ENCODE peak calls at places on chromosomes 5 and 9, in six cellular contexts. One of them, this sample, is unnamed.
A peak's percentile ranks its signal among the peaks of the same experiment; 100 is the strongest.

GRCh38 chr9:131441441-131441840 is 47.6 kb downstream of the PRRC2B start:
- DNase-seq in Peyer's patch: peak; percentile 54
- DNase-seq in lower lobe of right lung: no peak
- DNase-seq in astrocyte: no peak
- DNase-seq in suprapubic skin: peak; percentile 17
- DNase-seq in gastrocnemius medialis: no peak
- DNase-seq in this sample: peak; percentile 46

GRCh38 chr5:166947045-166947444 is 1344.4 kb upstream of the WWC1 start:
- DNase-seq in gastrocnemius medialis: no peak
- DNase-seq in Peyer's patch: no peak
- DNase-seq in lower lobe of right lung: no peak
- DNase-seq in suprapubic skin: no peak
- DNase-seq in astrocyte: no peak
- DNase-seq in this sample: no peak

GRCh38 chr9:22134390-22134789 is 125.3 kb upstream of the CDKN2B start:
- DNase-seq in astrocyte: no peak
- DNase-seq in gastrocnemius medialis: no peak
- DNase-seq in lower lobe of right lung: no peak
- DNase-seq in Peyer's patch: no peak
- DNase-seq in suprapubic skin: no peak
- DNase-seq in this sample: no peak

GRCh38 chr5:144460608-144461007 is 289.9 kb downstream of the KCTD16 start:
- DNase-seq in lower lobe of right lung: no peak
- DNase-seq in suprapubic skin: no peak
- DNase-seq in gastrocnemius medialis: no peak
- DNase-seq in Peyer's patch: no peak
- DNase-seq in astrocyte: peak; percentile 2
- DNase-seq in this sample: no peak

GRCh38 chr5:140259509-140259908 is 43.4 kb downstream of the PFDN1 start:
- DNase-seq in astrocyte: no peak
- DNase-seq in lower lobe of right lung: no peak
- DNase-seq in Peyer's patch: peak; percentile 76
- DNase-seq in suprapubic skin: no peak
- DNase-seq in gastrocnemius medialis: no peak
- DNase-seq in this sample: no peak

GRCh38 chr5:159240301-159240870 is 22.7 kb upstream of the UBLCP1 start:
- DNase-seq in astrocyte: peak; percentile 58
- DNase-seq in Peyer's patch: no peak
- DNase-seq in gastrocnemius medialis: no peak
- DNase-seq in suprapubic skin: no peak
- DNase-seq in lower lobe of right lung: no peak
- DNase-seq in this sample: peak; percentile 54

GRCh38 chr9:98807070-98807810 is at the start of gene GALNT12:
- DNase-seq in lower lobe of right lung: no peak
- DNase-seq in gastrocnemius medialis: no peak
- DNase-seq in Peyer's patch: peak; percentile 81
- DNase-seq in astrocyte: no peak
- DNase-seq in suprapubic skin: peak; percentile 60
- DNase-seq in this sample: no peak

GRCh38 chr5:154811239-154811638 is 39.2 kb downstream of the FAXDC2 start:
- DNase-seq in Peyer's patch: peak; percentile 13
- DNase-seq in astrocyte: no peak
- DNase-seq in lower lobe of right lung: no peak
- DNase-seq in suprapubic skin: no peak
- DNase-seq in gastrocnemius medialis: no peak
- DNase-seq in this sample: no peak

GRCh38 chr5:54581831-54582548 is 64.4 kb downstream of the SNX18 start:
- DNase-seq in lower lobe of right lung: no peak
- DNase-seq in astrocyte: no peak
- DNase-seq in Peyer's patch: no peak
- DNase-seq in gastrocnemius medialis: no peak
- DNase-seq in suprapubic skin: no peak
- DNase-seq in this sample: peak; percentile 35

GRCh38 chr5:180825768-180826525 is 23.3 kb upstream of the MGAT1 start:
- DNase-seq in lower lobe of right lung: no peak
- DNase-seq in gastrocnemius medialis: peak; percentile 53
- DNase-seq in suprapubic skin: peak; percentile 89
- DNase-seq in astrocyte: peak; percentile 71
- DNase-seq in Peyer's patch: peak; percentile 89
- DNase-seq in this sample: peak; percentile 84

GRCh38 chr5:65329266-65329665 is 152.5 kb downstream of the ADAMTS6 start:
- DNase-seq in astrocyte: peak; percentile 38
- DNase-seq in gastrocnemius medialis: no peak
- DNase-seq in Peyer's patch: no peak
- DNase-seq in lower lobe of right lung: no peak
- DNase-seq in suprapubic skin: no peak
- DNase-seq in this sample: no peak

GRCh38 chr5:107541400-107541799 is 129.3 kb downstream of the EFNA5 start:
- DNase-seq in Peyer's patch: no peak
- DNase-seq in suprapubic skin: no peak
- DNase-seq in gastrocnemius medialis: no peak
- DNase-seq in lower lobe of right lung: no peak
- DNase-seq in astrocyte: no peak
- DNase-seq in this sample: no peak

GRCh38 chr5:129135633-129136032 is 41.1 kb downstream of the ISOC1 start:
- DNase-seq in lower lobe of right lung: no peak
- DNase-seq in astrocyte: no peak
- DNase-seq in suprapubic skin: no peak
- DNase-seq in Peyer's patch: no peak
- DNase-seq in gastrocnemius medialis: no peak
- DNase-seq in this sample: no peak

GRCh38 chr9:129335456-129336129 is 157.5 kb upstream of the IER5L start:
- DNase-seq in lower lobe of right lung: no peak
- DNase-seq in astrocyte: no peak
- DNase-seq in suprapubic skin: no peak
- DNase-seq in gastrocnemius medialis: peak; percentile 30
- DNase-seq in Peyer's patch: no peak
- DNase-seq in this sample: no peak

GRCh38 chr9:38380230-38380871 is 12.2 kb upstream of the ALDH1B1 start:
- DNase-seq in astrocyte: peak; percentile 26
- DNase-seq in gastrocnemius medialis: peak; percentile 48
- DNase-seq in Peyer's patch: no peak
- DNase-seq in lower lobe of right lung: no peak
- DNase-seq in suprapubic skin: peak; percentile 10
- DNase-seq in this sample: no peak

GRCh38 chr5:171422902-171423663 is 3.6 kb downstream of the FGF18 start:
- DNase-seq in suprapubic skin: peak; percentile 49
- DNase-seq in lower lobe of right lung: no peak
- DNase-seq in astrocyte: no peak
- DNase-seq in gastrocnemius medialis: no peak
- DNase-seq in Peyer's patch: peak; percentile 40
- DNase-seq in this sample: peak; percentile 61

GRCh38 chr5:93886917-93887361 is 145.5 kb upstream of the POU5F2 start:
- DNase-seq in lower lobe of right lung: no peak
- DNase-seq in gastrocnemius medialis: no peak
- DNase-seq in Peyer's patch: no peak
- DNase-seq in astrocyte: no peak
- DNase-seq in suprapubic skin: no peak
- DNase-seq in this sample: no peak

GRCh38 chr9:33293782-33294181 is 3.5 kb downstream of the NFX1 start:
- DNase-seq in astrocyte: no peak
- DNase-seq in gastrocnemius medialis: no peak
- DNase-seq in lower lobe of right lung: no peak
- DNase-seq in suprapubic skin: no peak
- DNase-seq in Peyer's patch: no peak
- DNase-seq in this sample: no peak
- H3K4me1 ChIP-seq in astrocyte: peaks cover 6% of the 10 kb centered on the region
- H3K4me1 ChIP-seq in gastrocnemius medialis: peaks cover 85% of the 10 kb centered on the region
- H3K4me1 ChIP-seq in lower lobe of right lung: peaks cover 84% of the 10 kb centered on the region
- H3K4me1 ChIP-seq in suprapubic skin: peaks cover 87% of the 10 kb centered on the region
- H3K4me1 ChIP-seq in Peyer's patch: peaks cover 16% of the 10 kb centered on the region
- H3K4me1 ChIP-seq in this sample: peaks cover 15% of the 10 kb centered on the region

GRCh38 chr9:136527131-136527530 is 18.7 kb downstream of the NOTCH1 start:
- DNase-seq in lower lobe of right lung: no peak
- DNase-seq in gastrocnemius medialis: no peak
- DNase-seq in suprapubic skin: no peak
- DNase-seq in astrocyte: no peak
- DNase-seq in Peyer's patch: no peak
- DNase-seq in this sample: no peak

GRCh38 chr9:136527721-136528710 is 17.8 kb downstream of the NOTCH1 start:
- DNase-seq in Peyer's patch: no peak
- DNase-seq in lower lobe of right lung: no peak
- DNase-seq in astrocyte: no peak
- DNase-seq in suprapubic skin: no peak
- DNase-seq in gastrocnemius medialis: no peak
- DNase-seq in this sample: peak; percentile 99

GRCh38 chr9:136525841-136526499 is 19.9 kb downstream of the NOTCH1 start:
- DNase-seq in gastrocnemius medialis: peak; percentile 65
- DNase-seq in suprapubic skin: no peak
- DNase-seq in lower lobe of right lung: no peak
- DNase-seq in astrocyte: no peak
- DNase-seq in Peyer's patch: no peak
- DNase-seq in this sample: no peak

GRCh38 chr9:136525207-136525606 is 20.6 kb downstream of the NOTCH1 start:
- DNase-seq in astrocyte: no peak
- DNase-seq in lower lobe of right lung: no peak
- DNase-seq in Peyer's patch: no peak
- DNase-seq in gastrocnemius medialis: peak; percentile 69
- DNase-seq in suprapubic skin: no peak
- DNase-seq in this sample: no peak

DNA sequence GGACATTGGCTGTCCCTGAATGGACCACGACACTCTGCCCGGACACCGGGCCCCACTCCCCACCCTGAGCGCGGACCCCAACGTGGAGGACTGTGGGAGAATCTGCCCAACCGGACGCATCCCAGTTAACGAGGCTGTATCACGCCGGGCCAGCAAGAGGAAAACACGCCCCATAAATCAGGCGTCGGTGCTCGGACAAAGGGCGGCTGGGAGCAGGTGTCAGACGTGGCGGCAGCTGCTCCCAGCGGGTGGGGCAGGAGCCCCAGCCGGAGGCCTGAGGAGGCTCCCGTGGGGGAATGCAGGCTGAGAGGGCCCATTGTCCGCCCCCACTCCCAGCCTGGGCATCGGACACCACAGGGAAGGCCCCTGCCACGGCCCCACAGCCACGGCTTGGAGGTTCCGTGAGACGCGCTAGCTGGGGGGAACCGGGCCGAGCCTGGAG is 19.2 kb downstream of the NOTCH1 start:
- DNase-seq in Peyer's patch: peak; percentile 84
- DNase-seq in gastrocnemius medialis: peak; percentile 45
- DNase-seq in suprapubic skin: no peak
- DNase-seq in lower lobe of right lung: no peak
- DNase-seq in astrocyte: no peak
- DNase-seq in this sample: no peak
- H3K36me3 ChIP-seq in Peyer's patch: peaks cover 4% of the 10 kb centered on the region
- H3K36me3 ChIP-seq in gastrocnemius medialis: no peaks in the 10 kb centered on the region
- H3K36me3 ChIP-seq in suprapubic skin: peaks cover 18% of the 10 kb centered on the region
- H3K36me3 ChIP-seq in lower lobe of right lung: peaks cover 18% of the 10 kb centered on the region
- H3K36me3 ChIP-seq in astrocyte: no peaks in the 10 kb centered on the region
- H3K36me3 ChIP-seq in this sample: no peaks in the 10 kb centered on the region

DNA sequence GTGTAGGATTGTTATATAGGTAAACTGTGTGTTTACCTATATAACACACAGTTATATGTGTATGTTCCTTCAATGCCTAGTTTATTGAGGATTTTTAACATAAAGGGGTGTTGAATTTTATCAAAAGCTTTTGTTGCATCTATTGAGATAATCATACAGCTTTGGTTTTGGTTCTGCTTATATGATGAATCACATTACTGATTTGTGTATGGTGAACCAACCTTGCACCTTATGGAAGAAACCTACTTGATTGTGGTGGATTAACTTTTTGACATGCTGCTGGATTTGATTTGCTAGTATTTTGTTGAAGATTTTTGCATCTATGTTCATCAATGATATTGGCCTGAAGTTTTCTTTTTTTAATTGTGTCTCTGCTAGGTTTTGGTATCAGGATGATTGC is 194.9 kb downstream of the TMEM167A start:
- DNase-seq in lower lobe of right lung: no peak
- DNase-seq in Peyer's patch: no peak
- DNase-seq in gastrocnemius medialis: no peak
- DNase-seq in suprapubic skin: no peak
- DNase-seq in astrocyte: no peak
- DNase-seq in this sample: no peak
- H3K4me1 ChIP-seq in lower lobe of right lung: no peaks in the 10 kb centered on the region
- H3K4me1 ChIP-seq in Peyer's patch: no peaks in the 10 kb centered on the region
- H3K4me1 ChIP-seq in gastrocnemius medialis: no peaks in the 10 kb centered on the region
- H3K4me1 ChIP-seq in suprapubic skin: no peaks in the 10 kb centered on the region
- H3K4me1 ChIP-seq in astrocyte: peaks cover 3% of the 10 kb centered on the region
- H3K4me1 ChIP-seq in this sample: peaks cover 7% of the 10 kb centered on the region

DNA sequence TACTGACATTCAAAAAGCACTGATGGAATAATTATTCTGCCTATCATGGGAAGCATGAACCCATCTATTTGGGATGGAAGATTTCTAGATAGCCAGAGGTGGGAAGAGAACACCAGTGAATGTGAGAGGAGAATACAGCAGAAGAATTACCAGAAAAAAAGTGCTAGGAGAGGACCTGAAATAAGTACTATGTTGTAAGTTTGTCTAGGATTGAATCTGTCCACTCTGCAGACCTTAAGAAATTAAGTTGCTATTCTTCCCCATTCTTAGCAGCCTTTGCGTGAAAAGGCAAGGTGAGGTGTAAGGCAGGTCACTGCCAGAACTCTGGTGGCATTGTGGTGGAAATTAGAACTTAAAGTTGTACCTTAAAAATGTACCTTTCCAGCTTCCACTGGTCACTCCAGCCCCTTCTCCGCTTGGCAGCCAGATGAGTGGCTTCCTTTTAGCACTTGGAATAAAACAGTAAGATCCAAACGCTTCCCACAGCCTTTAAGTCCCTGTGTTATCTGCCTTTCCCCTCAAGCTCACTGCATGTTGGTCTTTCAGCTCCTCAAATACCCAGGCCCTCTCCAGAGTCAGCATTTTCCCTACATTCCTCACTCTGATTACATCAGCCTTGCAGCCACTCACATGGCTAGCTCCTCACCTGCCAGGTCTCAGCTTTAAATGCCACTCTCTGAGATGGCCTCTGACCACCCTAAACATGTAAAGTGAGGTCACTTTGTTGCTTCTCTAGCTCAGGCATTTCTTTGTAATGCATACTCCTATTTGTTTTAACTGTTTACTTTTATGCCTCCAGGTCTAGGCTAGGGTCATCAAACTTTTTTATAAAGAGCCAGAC is 253.0 kb downstream of the EPB41L4A start:
- DNase-seq in lower lobe of right lung: no peak
- DNase-seq in Peyer's patch: no peak
- DNase-seq in suprapubic skin: no peak
- DNase-seq in astrocyte: no peak
- DNase-seq in gastrocnemius medialis: no peak
- DNase-seq in this sample: no peak
- H3K36me3 ChIP-seq in lower lobe of right lung: peaks cover 86% of the 10 kb centered on the region
- H3K36me3 ChIP-seq in Peyer's patch: peaks cover 60% of the 10 kb centered on the region
- H3K36me3 ChIP-seq in suprapubic skin: peaks cover 69% of the 10 kb centered on the region
- H3K36me3 ChIP-seq in astrocyte: peaks cover 41% of the 10 kb centered on the region
- H3K36me3 ChIP-seq in gastrocnemius medialis: no peaks in the 10 kb centered on the region
- H3K36me3 ChIP-seq in this sample: peaks cover 48% of the 10 kb centered on the region

DNA sequence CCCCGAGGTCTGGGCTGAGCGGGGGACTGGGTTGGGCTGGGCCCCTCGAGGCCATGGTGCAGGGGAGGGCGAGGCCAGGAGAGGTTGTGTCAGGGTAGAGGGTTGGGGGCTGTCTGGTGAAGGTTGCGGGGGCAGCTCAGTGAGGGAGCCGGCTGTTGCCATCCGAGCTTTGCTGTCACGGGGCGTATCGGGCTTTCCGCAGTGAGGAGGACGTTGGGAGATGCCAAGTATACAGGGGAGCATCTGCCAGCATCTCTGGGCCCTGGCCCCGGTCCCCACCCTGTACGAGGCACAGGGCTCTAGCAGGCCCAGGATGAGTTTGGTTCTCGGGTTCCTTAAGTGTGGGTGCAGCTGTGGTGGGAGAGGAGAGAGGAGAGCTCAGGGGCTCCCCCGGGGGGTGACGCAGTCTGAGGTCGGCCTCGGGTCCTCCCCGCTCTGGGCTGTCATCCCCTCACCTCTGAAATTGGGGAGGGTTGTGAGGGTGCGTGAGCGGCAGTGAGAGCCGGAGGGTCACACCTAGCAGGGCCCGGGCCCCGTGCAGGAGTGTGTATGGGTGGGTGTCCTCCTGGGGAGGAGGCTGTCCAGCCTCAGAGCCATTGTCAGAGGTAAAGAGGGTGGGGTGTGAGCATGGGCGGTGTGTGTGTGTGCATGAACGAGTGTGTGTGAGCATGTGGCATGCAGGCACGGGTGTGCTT is 87.3 kb downstream of the COL5A1 start:
- DNase-seq in suprapubic skin: no peak
- DNase-seq in lower lobe of right lung: no peak
- DNase-seq in astrocyte: no peak
- DNase-seq in Peyer's patch: no peak
- DNase-seq in gastrocnemius medialis: no peak
- DNase-seq in this sample: no peak
- H3K4me1 ChIP-seq in suprapubic skin: peaks cover 11% of the 10 kb centered on the region
- H3K4me1 ChIP-seq in lower lobe of right lung: peaks cover 3% of the 10 kb centered on the region
- H3K4me1 ChIP-seq in astrocyte: peaks cover 20% of the 10 kb centered on the region
- H3K4me1 ChIP-seq in Peyer's patch: no peaks in the 10 kb centered on the region
- H3K4me1 ChIP-seq in gastrocnemius medialis: no peaks in the 10 kb centered on the region
- H3K4me1 ChIP-seq in this sample: peaks cover 4% of the 10 kb centered on the region

This sample was measured in osteoblast.